ENCODE peak calls at places on chromosomes 1 and 21, in five cellular contexts. One of them, this sample, is unnamed.
A peak's percentile ranks its signal among the peaks of the same experiment; 100 is the strongest.

GRCh38 chr1:7121622-7121988 is 336.4 kb downstream of the CAMTA1 start:
- DNase-seq in IMR-90: no peak
- DNase-seq in H9: no peak
- DNase-seq in mesenchymal stem cell: no peak
- DNase-seq in neuronal stem cell: no peak
- DNase-seq in this sample: no peak

GRCh38 chr1:147618077-147618569 is 52.2 kb downstream of the ACP6 start:
- DNase-seq in H9: no peak
- DNase-seq in mesenchymal stem cell: no peak
- DNase-seq in IMR-90: peak; percentile 24
- DNase-seq in neuronal stem cell: no peak
- DNase-seq in this sample: no peak

GRCh38 chr1:245715291-245715701 is 560.5 kb downstream of the KIF26B start:
- DNase-seq in IMR-90: peak; percentile 29
- DNase-seq in neuronal stem cell: no peak
- DNase-seq in H9: no peak
- DNase-seq in mesenchymal stem cell: peak; percentile 10
- DNase-seq in this sample: peak; percentile 72

GRCh38 chr1:246503341-246503740 is 3.7 kb downstream of the SMYD3 start:
- DNase-seq in H9: no peak
- DNase-seq in mesenchymal stem cell: no peak
- DNase-seq in IMR-90: peak; percentile 33
- DNase-seq in neuronal stem cell: no peak
- DNase-seq in this sample: no peak

GRCh38 chr1:89757532-89757931 is 63.3 kb upstream of the LRRC8D start:
- DNase-seq in H9: no peak
- DNase-seq in mesenchymal stem cell: peak; percentile 30
- DNase-seq in IMR-90: peak; percentile 27
- DNase-seq in neuronal stem cell: no peak
- DNase-seq in this sample: peak; percentile 15

GRCh38 chr1:24993871-24994270 is 63.8 kb upstream of the RUNX3 start:
- DNase-seq in IMR-90: no peak
- DNase-seq in mesenchymal stem cell: no peak
- DNase-seq in neuronal stem cell: no peak
- DNase-seq in H9: no peak
- DNase-seq in this sample: no peak

GRCh38 chr1:32869844-32870614 is 683 bp downstream of the FNDC5 start:
- DNase-seq in IMR-90: no peak
- DNase-seq in neuronal stem cell: no peak
- DNase-seq in mesenchymal stem cell: no peak
- DNase-seq in H9: no peak
- DNase-seq in this sample: no peak

GRCh38 chr1:225651872-225652725 is 824 bp downstream of the ENAH start:
- DNase-seq in neuronal stem cell: peak; percentile 35
- DNase-seq in IMR-90: no peak
- DNase-seq in H9: no peak
- DNase-seq in mesenchymal stem cell: peak; percentile 60
- DNase-seq in this sample: no peak

GRCh38 chr1:227342075-227342829 is 24.0 kb upstream of the CDC42BPA start:
- DNase-seq in H9: no peak
- DNase-seq in IMR-90: no peak
- DNase-seq in neuronal stem cell: no peak
- DNase-seq in mesenchymal stem cell: no peak
- DNase-seq in this sample: no peak

GRCh38 chr1:215418876-215419442 is 148.1 kb upstream of the KCTD3 start:
- DNase-seq in IMR-90: no peak
- DNase-seq in neuronal stem cell: no peak
- DNase-seq in H9: no peak
- DNase-seq in mesenchymal stem cell: peak; percentile 19
- DNase-seq in this sample: no peak

GRCh38 chr1:45913183-45913924 is 109.9 kb downstream of the MAST2 start:
- DNase-seq in mesenchymal stem cell: peak; percentile 96
- DNase-seq in H9: no peak
- DNase-seq in IMR-90: peak; percentile 96
- DNase-seq in neuronal stem cell: no peak
- DNase-seq in this sample: no peak

GRCh38 chr21:46392921-46393320 is 65.8 kb upstream of the DIP2A start:
- DNase-seq in H9: no peak
- DNase-seq in neuronal stem cell: no peak
- DNase-seq in mesenchymal stem cell: no peak
- DNase-seq in IMR-90: peak; percentile 29
- DNase-seq in this sample: no peak
- H2AFZ ChIP-seq in H9: no peak overlapping the region
- H2AFZ ChIP-seq in neuronal stem cell: no peak overlapping the region
- H2AFZ ChIP-seq in mesenchymal stem cell: no peak overlapping the region
- H2AFZ ChIP-seq in IMR-90: no peak overlapping the region
- H2AFZ ChIP-seq in this sample: no peak overlapping the region

DNA sequence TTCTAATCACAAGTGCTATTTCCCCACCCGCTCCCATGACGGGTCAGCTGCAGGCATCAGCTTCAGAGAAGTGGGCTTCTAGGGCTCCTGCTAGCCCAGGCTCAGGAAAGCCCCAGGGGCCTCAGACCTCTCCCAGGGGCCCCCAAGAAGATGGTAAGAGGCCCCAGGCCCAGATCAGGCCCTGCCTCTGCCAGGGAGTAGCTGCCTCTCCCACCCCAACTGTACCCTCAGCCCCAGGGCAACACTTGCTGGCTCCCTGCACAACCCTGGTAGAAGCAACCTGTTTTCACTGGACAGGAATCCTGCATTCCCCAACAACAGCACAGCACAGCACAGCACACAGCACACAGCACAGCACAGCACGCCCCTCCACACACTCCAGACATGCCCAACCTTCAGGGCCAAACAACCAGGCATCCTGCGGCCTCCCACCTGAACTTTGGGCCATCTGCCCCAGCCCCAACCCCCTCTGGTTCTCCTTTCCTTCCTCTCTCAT is 6.5 kb downstream of the BLACAT1 start:
- DNase-seq in neuronal stem cell: no peak
- DNase-seq in mesenchymal stem cell: no peak
- DNase-seq in H9: no peak
- DNase-seq in IMR-90: no peak
- DNase-seq in this sample: no peak
- H4K8ac ChIP-seq in neuronal stem cell: peak overlapping the region; percentile 55
- H4K8ac ChIP-seq in mesenchymal stem cell: no peak overlapping the region
- H4K8ac ChIP-seq in H9: no peak overlapping the region
- H4K8ac ChIP-seq in IMR-90: no peak overlapping the region
- H4K8ac ChIP-seq in this sample: peak overlapping the region; percentile 55

DNA sequence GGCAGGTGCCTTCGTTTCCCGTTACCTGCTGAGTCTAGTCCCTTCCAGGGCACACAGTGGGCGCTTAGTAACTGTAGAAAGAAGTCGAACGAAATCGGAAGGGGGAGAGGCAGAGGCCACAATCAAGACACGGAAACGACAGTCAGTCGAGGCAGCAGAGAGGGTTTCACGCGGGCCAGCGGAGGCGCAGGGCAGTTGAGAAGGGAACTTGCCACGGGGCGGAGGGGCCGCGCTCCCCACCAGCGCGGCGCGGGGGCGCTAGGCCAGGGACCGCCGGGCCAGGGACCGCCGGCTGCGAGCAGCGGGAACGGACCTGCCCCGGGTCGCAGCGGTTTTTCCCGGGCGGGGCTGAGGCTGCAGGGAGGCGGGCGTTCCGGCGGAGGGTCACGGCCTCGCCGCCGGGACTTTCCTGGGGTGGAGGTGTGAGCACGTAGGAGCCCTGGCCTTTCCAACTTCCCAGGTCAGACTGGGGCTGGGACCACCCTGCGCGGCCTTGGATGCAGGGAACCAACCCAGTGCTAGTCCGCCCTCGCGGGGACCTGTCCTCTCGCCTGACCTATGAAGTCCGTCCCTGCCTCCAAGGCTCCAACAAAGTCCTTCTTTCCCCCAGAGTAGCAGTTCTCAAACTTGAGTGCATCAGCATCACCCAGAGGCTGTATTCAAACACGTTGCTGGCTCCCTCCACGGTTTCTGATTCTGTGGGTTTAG is 150.1 kb upstream of the FGGY start:
- DNase-seq in IMR-90: peak; percentile 28
- DNase-seq in neuronal stem cell: peak; percentile 21
- DNase-seq in mesenchymal stem cell: peak; percentile 68
- DNase-seq in H9: peak; percentile 55
- DNase-seq in this sample: no peak
- H2AFZ ChIP-seq in IMR-90: peak overlapping the region; percentile 92
- H2AFZ ChIP-seq in neuronal stem cell: peak overlapping the region; percentile 7
- H2AFZ ChIP-seq in mesenchymal stem cell: peak overlapping the region; percentile 43
- H2AFZ ChIP-seq in H9: no peak overlapping the region
- H2AFZ ChIP-seq in this sample: peak overlapping the region; percentile 73

GRCh38 chr1:3427711-3428704 is 26.5 kb upstream of the ARHGEF16 start:
- DNase-seq in mesenchymal stem cell: no peak
- DNase-seq in neuronal stem cell: no peak
- DNase-seq in H9: no peak
- DNase-seq in IMR-90: no peak
- DNase-seq in this sample: no peak
- H4K8ac ChIP-seq in mesenchymal stem cell: no peak overlapping the region
- H4K8ac ChIP-seq in neuronal stem cell: no peak overlapping the region
- H4K8ac ChIP-seq in H9: no peak overlapping the region
- H4K8ac ChIP-seq in IMR-90: no peak overlapping the region
- H4K8ac ChIP-seq in this sample: no peak overlapping the region

DNA sequence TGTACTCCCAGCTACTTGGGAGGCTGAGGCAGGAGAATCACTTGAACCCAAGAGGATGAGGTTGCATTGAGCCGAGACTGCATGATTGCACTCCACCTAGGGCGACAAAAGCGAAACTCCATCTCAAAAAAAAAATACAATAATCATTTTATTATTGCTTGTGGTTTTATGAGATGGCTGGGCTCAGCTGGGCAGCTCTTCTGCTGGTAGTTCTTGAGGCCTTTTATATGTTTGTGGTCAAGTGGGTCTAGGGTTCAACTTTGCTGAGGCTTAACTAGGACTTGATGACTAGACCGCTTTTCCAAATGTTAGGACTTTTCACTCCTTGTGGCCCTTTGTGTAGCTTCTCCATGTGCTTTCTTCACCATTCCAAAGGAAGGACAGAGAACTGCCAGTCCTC is 53.2 kb downstream of the SLC35F3 start:
- DNase-seq in H9: no peak
- DNase-seq in neuronal stem cell: no peak
- DNase-seq in IMR-90: no peak
- DNase-seq in mesenchymal stem cell: no peak
- DNase-seq in this sample: no peak
- H2AFZ ChIP-seq in H9: no peak overlapping the region
- H2AFZ ChIP-seq in neuronal stem cell: no peak overlapping the region
- H2AFZ ChIP-seq in IMR-90: no peak overlapping the region
- H2AFZ ChIP-seq in mesenchymal stem cell: no peak overlapping the region
- H2AFZ ChIP-seq in this sample: no peak overlapping the region

DNA sequence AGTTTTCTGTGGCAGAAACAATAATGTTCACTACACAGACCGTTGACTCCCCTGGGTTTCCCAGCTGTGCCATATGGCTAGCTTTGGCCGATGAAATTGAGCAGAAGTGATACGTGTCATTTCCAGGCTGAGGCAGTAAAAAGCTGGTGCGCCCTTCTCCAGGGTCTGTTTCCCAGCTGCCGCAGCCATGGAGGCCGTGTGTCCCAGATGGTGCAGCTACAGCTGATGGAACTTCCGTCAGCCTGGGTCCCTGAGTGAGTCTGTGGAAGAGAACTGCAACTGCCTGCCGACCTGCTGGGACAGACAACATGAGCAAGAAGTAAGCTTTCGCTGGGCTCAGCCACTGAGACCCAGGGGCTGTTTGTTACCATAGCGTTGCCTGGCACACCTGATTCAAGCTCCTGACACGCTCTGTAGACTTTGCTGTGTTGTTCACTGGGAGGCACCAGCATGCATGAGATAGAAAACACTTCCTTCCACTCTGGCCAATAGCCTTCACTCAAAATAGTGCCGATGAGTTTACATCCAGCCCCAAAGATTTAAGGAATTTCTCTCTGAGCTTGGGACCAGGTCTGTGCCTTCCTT is 116.3 kb upstream of the SLC25A33 start:
- DNase-seq in H9: no peak
- DNase-seq in neuronal stem cell: no peak
- DNase-seq in mesenchymal stem cell: no peak
- DNase-seq in IMR-90: no peak
- DNase-seq in this sample: no peak
- H4K8ac ChIP-seq in H9: no peak overlapping the region
- H4K8ac ChIP-seq in neuronal stem cell: no peak overlapping the region
- H4K8ac ChIP-seq in mesenchymal stem cell: no peak overlapping the region
- H4K8ac ChIP-seq in IMR-90: no peak overlapping the region
- H4K8ac ChIP-seq in this sample: no peak overlapping the region

DNA sequence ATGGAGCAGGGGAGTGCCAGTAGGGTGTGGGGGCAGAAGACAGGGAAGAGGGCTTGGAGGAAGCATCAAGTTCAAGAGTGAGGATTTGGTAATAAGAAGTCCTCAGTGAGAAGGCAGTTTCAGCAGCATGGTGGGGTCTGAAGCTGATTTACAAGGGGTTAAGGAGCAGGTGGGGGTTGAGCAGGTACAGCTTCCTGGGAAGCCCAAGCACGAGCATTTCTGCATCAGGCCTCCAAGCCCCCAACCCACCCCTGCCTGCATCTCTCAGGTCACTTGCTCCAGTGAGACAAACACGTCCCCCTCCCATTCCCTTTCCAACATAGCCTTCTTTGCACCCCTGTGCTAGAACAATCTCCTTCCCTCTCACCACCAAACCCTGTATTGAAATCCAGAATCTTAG is 574.7 kb downstream of the MATN1 start:
- DNase-seq in IMR-90: no peak
- DNase-seq in mesenchymal stem cell: no peak
- DNase-seq in H9: no peak
- DNase-seq in neuronal stem cell: no peak
- DNase-seq in this sample: no peak
- H2AFZ ChIP-seq in IMR-90: no peak overlapping the region
- H2AFZ ChIP-seq in mesenchymal stem cell: no peak overlapping the region
- H2AFZ ChIP-seq in H9: no peak overlapping the region
- H2AFZ ChIP-seq in neuronal stem cell: no peak overlapping the region
- H2AFZ ChIP-seq in this sample: no peak overlapping the region

GRCh38 chr1:20143734-20144565 is 4.8 kb downstream of the PLA2G2F start:
- DNase-seq in IMR-90: no peak
- DNase-seq in H9: no peak
- DNase-seq in neuronal stem cell: no peak
- DNase-seq in mesenchymal stem cell: no peak
- DNase-seq in this sample: no peak
- H4K8ac ChIP-seq in IMR-90: no peak overlapping the region
- H4K8ac ChIP-seq in H9: no peak overlapping the region
- H4K8ac ChIP-seq in neuronal stem cell: no peak overlapping the region
- H4K8ac ChIP-seq in mesenchymal stem cell: no peak overlapping the region
- H4K8ac ChIP-seq in this sample: no peak overlapping the region

This sample was measured in trophoblast cell.